ENCODE peak calls at places on chromosomes 1 and 21, in five cellular contexts. One of them, this sample, is unnamed.

GRCh38 chr1:220843481-220844011 is 35.7 kb upstream of the HLX start:
- DNase-seq in GM12891: no peak
- DNase-seq in uterus: peak
- DNase-seq in K562: no peak
- DNase-seq in GM12892: no peak
- DNase-seq in this sample: no peak

GRCh38 chr1:209603877-209604276 is 20.4 kb downstream of the CAMK1G start:
- DNase-seq in GM12891: no peak
- DNase-seq in uterus: no peak
- DNase-seq in K562: no peak
- DNase-seq in GM12892: no peak
- DNase-seq in this sample: no peak

GRCh38 chr21:33025471-33026298 is at the start of gene OLIG2:
- DNase-seq in GM12891: no peak
- DNase-seq in uterus: no peak
- DNase-seq in K562: peak
- DNase-seq in GM12892: no peak
- DNase-seq in this sample: no peak

GRCh38 chr1:196160066-196160795 is 448.0 kb downstream of the KCNT2 start:
- DNase-seq in GM12891: no peak
- DNase-seq in uterus: no peak
- DNase-seq in K562: no peak
- DNase-seq in GM12892: no peak
- DNase-seq in this sample: no peak

GRCh38 chr1:55141295-55141893 is 73.8 kb downstream of the USP24 start:
- DNase-seq in GM12891: no peak
- DNase-seq in uterus: no peak
- DNase-seq in K562: no peak
- DNase-seq in GM12892: no peak
- DNase-seq in this sample: peak

GRCh38 chr1:20167126-20167525 is 18.8 kb upstream of the UBXN10 start:
- DNase-seq in GM12891: no peak
- DNase-seq in uterus: no peak
- DNase-seq in K562: no peak
- DNase-seq in GM12892: no peak
- DNase-seq in this sample: no peak

GRCh38 chr1:201266774-201267173 is 16.5 kb upstream of the PKP1 start:
- DNase-seq in GM12891: no peak
- DNase-seq in uterus: no peak
- DNase-seq in K562: no peak
- DNase-seq in GM12892: no peak
- DNase-seq in this sample: no peak

GRCh38 chr1:11280719-11281376 is 7.8 kb downstream of the UBIAD1 start:
- DNase-seq in GM12891: no peak
- DNase-seq in uterus: no peak
- DNase-seq in K562: peak
- DNase-seq in GM12892: no peak
- DNase-seq in this sample: no peak

GRCh38 chr1:114505148-114505561 is 5.8 kb downstream of the TRIM33 start:
- DNase-seq in GM12891: no peak
- DNase-seq in uterus: no peak
- DNase-seq in K562: no peak
- DNase-seq in GM12892: no peak
- DNase-seq in this sample: no peak

GRCh38 chr1:39788758-39789570 is at the start of gene BMP8B:
- DNase-seq in GM12891: peak
- DNase-seq in uterus: no peak
- DNase-seq in K562: peak
- DNase-seq in GM12892: peak
- DNase-seq in this sample: peak

GRCh38 chr1:235607284-235607683 is 42.3 kb downstream of the GNG4 start:
- DNase-seq in GM12891: no peak
- DNase-seq in uterus: no peak
- DNase-seq in K562: no peak
- DNase-seq in GM12892: no peak
- DNase-seq in this sample: no peak

GRCh38 chr1:174413632-174414031 is 34.1 kb upstream of the GPR52 start:
- DNase-seq in GM12891: no peak
- DNase-seq in uterus: no peak
- DNase-seq in K562: no peak
- DNase-seq in GM12892: no peak
- DNase-seq in this sample: peak

GRCh38 chr1:939511-940107 is 15.9 kb downstream of the SAMD11 start:
- DNase-seq in GM12891: no peak
- DNase-seq in uterus: no peak
- DNase-seq in K562: no peak
- DNase-seq in GM12892: no peak
- DNase-seq in this sample: no peak

GRCh38 chr1:171983584-171983983 is 142.3 kb downstream of the DNM3 start:
- DNase-seq in GM12891: no peak
- DNase-seq in uterus: no peak
- DNase-seq in K562: no peak
- DNase-seq in GM12892: no peak
- DNase-seq in this sample: no peak

GRCh38 chr1:230282157-230282556 is 144.0 kb downstream of the PGBD5 start:
- DNase-seq in GM12891: no peak
- DNase-seq in uterus: peak
- DNase-seq in K562: no peak
- DNase-seq in GM12892: no peak
- DNase-seq in this sample: peak

GRCh38 chr1:112026018-112026417 is 36.5 kb upstream of the KCND3 start:
- DNase-seq in GM12891: no peak
- DNase-seq in uterus: no peak
- DNase-seq in K562: no peak
- DNase-seq in GM12892: no peak
- DNase-seq in this sample: no peak

GRCh38 chr1:173064011-173064410 is 13.3 kb upstream of the TNFSF18 start:
- DNase-seq in GM12891: no peak
- DNase-seq in uterus: no peak
- DNase-seq in K562: no peak
- DNase-seq in GM12892: no peak
- DNase-seq in this sample: no peak

GRCh38 chr21:36694041-36694515 is 4.8 kb upstream of the SIM2 start:
- DNase-seq in GM12891: peak
- DNase-seq in uterus: no peak
- DNase-seq in K562: no peak
- DNase-seq in GM12892: no peak
- DNase-seq in this sample: no peak

GRCh38 chr1:219401723-219402431 is 211.0 kb downstream of the ZC3H11B start:
- DNase-seq in GM12891: no peak
- DNase-seq in uterus: no peak
- DNase-seq in K562: no peak
- DNase-seq in GM12892: no peak
- DNase-seq in this sample: no peak

GRCh38 chr1:7478797-7479499 is 292.1 kb upstream of the VAMP3 start:
- DNase-seq in GM12891: peak
- DNase-seq in uterus: peak
- DNase-seq in K562: no peak
- DNase-seq in GM12892: no peak
- DNase-seq in this sample: no peak

GRCh38 chr1:10734900-10735602 is 61.4 kb downstream of the CASZ1 start:
- DNase-seq in GM12891: no peak
- DNase-seq in uterus: no peak
- DNase-seq in K562: peak
- DNase-seq in GM12892: no peak
- DNase-seq in this sample: no peak

GRCh38 chr1:38436749-38437148 is 390.2 kb upstream of the POU3F1 start:
- DNase-seq in GM12891: no peak
- DNase-seq in uterus: no peak
- DNase-seq in K562: no peak
- DNase-seq in GM12892: no peak
- DNase-seq in this sample: no peak

GRCh38 chr1:183296782-183297181 is 110.7 kb downstream of the LAMC2 start:
- DNase-seq in GM12891: no peak
- DNase-seq in uterus: no peak
- DNase-seq in K562: no peak
- DNase-seq in GM12892: no peak
- DNase-seq in this sample: no peak
- TF ChIP-seq POLR2A in GM12891: no peak
- TF ChIP-seq POLR2A in uterus: no peak
- TF ChIP-seq POLR2A in K562: no peak
- TF ChIP-seq POLR2A in GM12892: no peak
- TF ChIP-seq POLR2A in this sample: no peak

GRCh38 chr1:226110249-226111108 is 48.0 kb downstream of the H3-3A start:
- DNase-seq in GM12891: peak
- DNase-seq in uterus: peak
- DNase-seq in K562: peak
- DNase-seq in GM12892: peak
- DNase-seq in this sample: peak
- TF ChIP-seq POLR2A in GM12891: peak
- TF ChIP-seq POLR2A in uterus: no peak
- TF ChIP-seq POLR2A in K562: peak
- TF ChIP-seq POLR2A in GM12892: peak
- TF ChIP-seq POLR2A in this sample: peak

GRCh38 chr1:161749509-161750407 is at the start of gene DUSP12:
- DNase-seq in GM12891: peak
- DNase-seq in uterus: peak
- DNase-seq in K562: peak
- DNase-seq in GM12892: peak
- DNase-seq in this sample: peak
- TF ChIP-seq POLR2A in GM12891: peak
- TF ChIP-seq POLR2A in uterus: no peak
- TF ChIP-seq POLR2A in K562: peak
- TF ChIP-seq POLR2A in GM12892: peak
- TF ChIP-seq POLR2A in this sample: peak

GRCh38 chr1:155208406-155208655 is 164 bp upstream of the MTX1 start:
- DNase-seq in GM12891: no peak
- DNase-seq in uterus: no peak
- DNase-seq in K562: no peak
- DNase-seq in GM12892: no peak
- DNase-seq in this sample: no peak

GRCh38 chr1:155209373-155209721 is 852 bp downstream of the MTX1 start:
- DNase-seq in GM12891: no peak
- DNase-seq in uterus: no peak
- DNase-seq in K562: no peak
- DNase-seq in GM12892: no peak
- DNase-seq in this sample: no peak

GRCh38 chr1:155207578-155208405 is at the start of gene THBS3:
- DNase-seq in GM12891: no peak
- DNase-seq in uterus: peak
- DNase-seq in K562: peak
- DNase-seq in GM12892: no peak
- DNase-seq in this sample: no peak

GRCh38 chr1:155210304-155210703 is 1.8 kb downstream of the MTX1 start:
- DNase-seq in GM12891: no peak
- DNase-seq in uterus: no peak
- DNase-seq in K562: no peak
- DNase-seq in GM12892: no peak
- DNase-seq in this sample: no peak

GRCh38 chr1:155208656-155209372 is at the start of gene MTX1:
- DNase-seq in GM12891: peak
- DNase-seq in uterus: peak
- DNase-seq in K562: peak
- DNase-seq in GM12892: peak
- DNase-seq in this sample: peak
- TF ChIP-seq POLR2A in GM12891: peak
- TF ChIP-seq POLR2A in uterus: peak
- TF ChIP-seq POLR2A in K562: peak
- TF ChIP-seq POLR2A in GM12892: peak
- TF ChIP-seq POLR2A in this sample: peak